ENCODE peak calls at places on chromosome 15, in four cellular contexts. One of them, this sample, is unnamed.

GRCh38 chr15:73677146-73677607 is 7.0 kb upstream of the CD276 start:
- DNase-seq in GM12865: peak
- DNase-seq in neural crest cell: peak
- DNase-seq in fibroblast of pulmonary artery: peak
- DNase-seq in this sample: peak

GRCh38 chr15:73305331-73306211 is 63.2 kb downstream of the HCN4 start:
- DNase-seq in neural crest cell: peak
- DNase-seq in fibroblast of pulmonary artery: peak
- DNase-seq in GM12865: peak
- DNase-seq in this sample: peak

GRCh38 chr15:51244366-51244977 is 93.9 kb downstream of the CYP19A1 start:
- DNase-seq in GM12865: peak
- DNase-seq in fibroblast of pulmonary artery: peak
- DNase-seq in neural crest cell: no peak
- DNase-seq in this sample: peak

GRCh38 chr15:52805351-52806283 is 15.5 kb upstream of the ONECUT1 start:
- DNase-seq in GM12865: no peak
- DNase-seq in neural crest cell: no peak
- DNase-seq in fibroblast of pulmonary artery: no peak
- DNase-seq in this sample: peak

GRCh38 chr15:40060241-40060961 is 21.4 kb upstream of the SRP14 start:
- DNase-seq in fibroblast of pulmonary artery: no peak
- DNase-seq in neural crest cell: no peak
- DNase-seq in GM12865: no peak
- DNase-seq in this sample: no peak

GRCh38 chr15:48683991-48684765 is 38.7 kb upstream of the FBN1 start:
- DNase-seq in neural crest cell: no peak
- DNase-seq in GM12865: no peak
- DNase-seq in fibroblast of pulmonary artery: no peak
- DNase-seq in this sample: no peak

GRCh38 chr15:51602484-51602883 is 20.1 kb downstream of the DMXL2 start:
- DNase-seq in GM12865: no peak
- DNase-seq in fibroblast of pulmonary artery: no peak
- DNase-seq in neural crest cell: no peak
- DNase-seq in this sample: no peak

GRCh38 chr15:52295421-52295991 is at the start of gene MYO5C:
- DNase-seq in GM12865: no peak
- DNase-seq in neural crest cell: peak
- DNase-seq in fibroblast of pulmonary artery: peak
- DNase-seq in this sample: no peak

GRCh38 chr15:22786868-22787698 is 639 bp downstream of the NIPA1 start:
- DNase-seq in GM12865: peak
- DNase-seq in neural crest cell: peak
- DNase-seq in fibroblast of pulmonary artery: peak
- DNase-seq in this sample: peak

GRCh38 chr15:66178531-66178910 is 75.0 kb downstream of the MEGF11 start:
- DNase-seq in GM12865: no peak
- DNase-seq in neural crest cell: no peak
- DNase-seq in fibroblast of pulmonary artery: no peak
- DNase-seq in this sample: no peak

GRCh38 chr15:80160570-80161156 is 7.9 kb downstream of the FAH start:
- DNase-seq in neural crest cell: no peak
- DNase-seq in fibroblast of pulmonary artery: peak
- DNase-seq in GM12865: peak
- DNase-seq in this sample: peak

GRCh38 chr15:38671675-38672141 is 107.1 kb upstream of the RASGRP1 start:
- DNase-seq in fibroblast of pulmonary artery: no peak
- DNase-seq in GM12865: peak
- DNase-seq in neural crest cell: no peak
- DNase-seq in this sample: no peak

GRCh38 chr15:56293495-56294292 is 50.0 kb upstream of the RFX7 start:
- DNase-seq in GM12865: peak
- DNase-seq in fibroblast of pulmonary artery: no peak
- DNase-seq in neural crest cell: no peak
- DNase-seq in this sample: no peak

GRCh38 chr15:84598250-84598649 is 2.6 kb upstream of the ZSCAN2 start:
- DNase-seq in GM12865: peak
- DNase-seq in fibroblast of pulmonary artery: no peak
- DNase-seq in neural crest cell: no peak
- DNase-seq in this sample: peak

GRCh38 chr15:42691770-42692169 is 45.2 kb downstream of the CDAN1 start:
- DNase-seq in neural crest cell: no peak
- DNase-seq in fibroblast of pulmonary artery: no peak
- DNase-seq in GM12865: no peak
- DNase-seq in this sample: no peak

GRCh38 chr15:85118581-85118980 is 136.9 kb downstream of the PDE8A start:
- DNase-seq in GM12865: no peak
- DNase-seq in neural crest cell: no peak
- DNase-seq in fibroblast of pulmonary artery: no peak
- DNase-seq in this sample: no peak

GRCh38 chr15:33458421-33458820 is 147.7 kb downstream of the RYR3 start:
- DNase-seq in fibroblast of pulmonary artery: no peak
- DNase-seq in neural crest cell: no peak
- DNase-seq in GM12865: no peak
- DNase-seq in this sample: no peak

GRCh38 chr15:34335176-34335575 is 2.4 kb downstream of the SLC12A6 start:
- DNase-seq in neural crest cell: no peak
- DNase-seq in GM12865: peak
- DNase-seq in fibroblast of pulmonary artery: peak
- DNase-seq in this sample: no peak

GRCh38 chr15:31457631-31458526 is 131.2 kb downstream of the KLF13 start:
- DNase-seq in neural crest cell: no peak
- DNase-seq in GM12865: no peak
- DNase-seq in fibroblast of pulmonary artery: peak
- DNase-seq in this sample: no peak

GRCh38 chr15:52912172-52912571 is 122.0 kb upstream of the ONECUT1 start:
- DNase-seq in neural crest cell: no peak
- DNase-seq in fibroblast of pulmonary artery: no peak
- DNase-seq in GM12865: no peak
- DNase-seq in this sample: no peak

GRCh38 chr15:65365229-65365628 is 12.6 kb downstream of the IGDCC3 start:
- DNase-seq in GM12865: no peak
- DNase-seq in neural crest cell: no peak
- DNase-seq in fibroblast of pulmonary artery: no peak
- DNase-seq in this sample: no peak

GRCh38 chr15:75368689-75369239 is 357 bp upstream of the MAN2C1 start:
- DNase-seq in neural crest cell: no peak
- DNase-seq in fibroblast of pulmonary artery: no peak
- DNase-seq in GM12865: peak
- DNase-seq in this sample: peak

GRCh38 chr15:101123222-101123910 is 128.5 kb downstream of the CHSY1 start:
- DNase-seq in neural crest cell: no peak
- DNase-seq in GM12865: no peak
- DNase-seq in fibroblast of pulmonary artery: peak
- DNase-seq in this sample: no peak

GRCh38 chr15:62059108-62059817 is 984 bp downstream of the VPS13C start:
- DNase-seq in neural crest cell: no peak
- DNase-seq in GM12865: peak
- DNase-seq in fibroblast of pulmonary artery: peak
- DNase-seq in this sample: no peak

GRCh38 chr15:62059818-62060115 is 480 bp downstream of the VPS13C start:
- DNase-seq in neural crest cell: peak
- DNase-seq in GM12865: peak
- DNase-seq in fibroblast of pulmonary artery: peak
- DNase-seq in this sample: peak

GRCh38 chr15:62060896-62061280 is 641 bp upstream of the VPS13C start:
- DNase-seq in neural crest cell: no peak
- DNase-seq in GM12865: no peak
- DNase-seq in fibroblast of pulmonary artery: no peak
- DNase-seq in this sample: no peak

GRCh38 chr15:62058327-62059028 is 1.8 kb downstream of the VPS13C start:
- DNase-seq in GM12865: no peak
- DNase-seq in fibroblast of pulmonary artery: no peak
- DNase-seq in neural crest cell: no peak
- DNase-seq in this sample: no peak

DNA sequence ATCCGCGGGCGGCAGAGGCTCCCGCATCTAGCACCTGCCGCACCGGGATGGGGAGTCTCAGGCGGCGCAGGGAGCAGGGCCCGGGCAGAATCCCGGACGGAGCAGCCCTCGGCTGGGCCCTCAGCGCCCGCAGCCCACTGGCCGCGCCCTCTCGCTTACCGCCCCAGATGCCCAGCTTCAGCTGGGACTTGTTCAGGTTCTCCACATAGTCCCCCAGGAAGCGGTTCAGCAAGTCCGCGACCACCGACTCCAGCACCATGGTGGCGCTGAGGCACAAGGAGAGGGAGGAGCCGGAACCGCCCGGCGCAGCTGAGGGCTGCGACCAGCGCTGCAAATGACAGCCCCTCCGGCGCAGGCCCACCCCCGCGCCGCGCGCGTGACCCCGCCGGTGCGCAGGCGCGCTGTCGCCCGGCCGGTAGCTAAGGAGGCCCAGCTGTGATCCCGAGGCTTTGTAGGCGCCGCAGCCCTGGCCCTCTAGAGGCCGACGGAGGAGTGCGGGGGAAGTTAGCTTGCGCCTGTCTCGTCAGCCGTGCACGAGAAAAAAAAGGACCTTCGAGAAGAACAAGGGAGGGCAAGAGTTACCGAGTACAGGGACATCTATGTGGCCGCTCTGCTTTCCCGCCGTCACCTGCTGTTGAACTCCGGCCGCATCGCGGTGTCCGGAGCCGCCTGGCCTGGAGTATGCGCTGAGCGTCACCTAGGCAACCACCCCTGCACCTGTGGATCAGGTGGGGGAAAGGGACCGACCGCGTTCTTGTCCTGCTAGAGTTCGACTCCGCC is at the start of gene VPS13C:
- DNase-seq in GM12865: peak
- DNase-seq in fibroblast of pulmonary artery: peak
- DNase-seq in neural crest cell: peak
- DNase-seq in this sample: peak
- TF ChIP-seq CTCF in GM12865: peak
- TF ChIP-seq CTCF in fibroblast of pulmonary artery: peak
- TF ChIP-seq CTCF in neural crest cell: peak
- TF ChIP-seq CTCF in this sample: peak

GRCh38 chr15:83066761-83067637 is at the start of gene BTBD1:
- DNase-seq in fibroblast of pulmonary artery: peak
- DNase-seq in GM12865: peak
- DNase-seq in neural crest cell: peak
- DNase-seq in this sample: peak
- TF ChIP-seq CTCF in fibroblast of pulmonary artery: peak
- TF ChIP-seq CTCF in GM12865: no peak
- TF ChIP-seq CTCF in neural crest cell: peak
- TF ChIP-seq CTCF in this sample: peak

GRCh38 chr15:98226149-98226548 is 265.6 kb downstream of the ARRDC4 start:
- DNase-seq in GM12865: no peak
- DNase-seq in fibroblast of pulmonary artery: no peak
- DNase-seq in neural crest cell: no peak
- DNase-seq in this sample: no peak

GRCh38 chr15:98221577-98221976 is 261.1 kb downstream of the ARRDC4 start:
- DNase-seq in neural crest cell: no peak
- DNase-seq in GM12865: no peak
- DNase-seq in fibroblast of pulmonary artery: no peak
- DNase-seq in this sample: no peak

GRCh38 chr15:98217356-98217755 is 256.9 kb downstream of the ARRDC4 start:
- DNase-seq in GM12865: no peak
- DNase-seq in neural crest cell: no peak
- DNase-seq in fibroblast of pulmonary artery: no peak
- DNase-seq in this sample: no peak

GRCh38 chr15:98216166-98216565 is 255.7 kb downstream of the ARRDC4 start:
- DNase-seq in fibroblast of pulmonary artery: no peak
- DNase-seq in GM12865: no peak
- DNase-seq in neural crest cell: no peak
- DNase-seq in this sample: no peak

DNA sequence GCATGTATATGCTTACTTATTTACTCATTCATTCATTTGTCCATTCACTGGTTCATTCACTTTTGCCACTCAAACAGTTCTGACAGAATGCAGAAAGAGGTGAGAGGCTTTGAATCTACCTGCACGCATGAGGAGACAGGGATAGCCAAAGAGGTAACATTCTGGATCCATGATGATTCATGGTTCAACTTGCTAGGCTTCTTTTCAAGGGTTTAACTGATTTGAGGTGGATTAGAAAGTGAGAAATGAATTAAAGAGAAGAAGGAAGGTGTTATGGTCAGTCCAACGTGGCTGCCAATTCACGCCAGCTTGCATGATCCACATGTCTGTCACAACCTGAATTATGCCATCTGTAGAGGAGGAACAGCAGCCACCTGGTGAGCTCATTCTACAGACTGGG is 260.6 kb downstream of the ARRDC4 start:
- DNase-seq in GM12865: no peak
- DNase-seq in neural crest cell: no peak
- DNase-seq in fibroblast of pulmonary artery: no peak
- DNase-seq in this sample: no peak
- TF ChIP-seq CTCF in GM12865: no peak
- TF ChIP-seq CTCF in neural crest cell: no peak
- TF ChIP-seq CTCF in fibroblast of pulmonary artery: no peak
- TF ChIP-seq CTCF in this sample: no peak

GRCh38 chr15:76866716-76867321 is 38.3 kb downstream of the SCAPER start:
- DNase-seq in neural crest cell: peak
- DNase-seq in fibroblast of pulmonary artery: peak
- DNase-seq in GM12865: peak
- DNase-seq in this sample: peak
- TF ChIP-seq CTCF in neural crest cell: peak
- TF ChIP-seq CTCF in fibroblast of pulmonary artery: peak
- TF ChIP-seq CTCF in GM12865: peak
- TF ChIP-seq CTCF in this sample: peak

GRCh38 chr15:90547545-90547944 is 17.8 kb downstream of the CRTC3 start:
- DNase-seq in GM12865: no peak
- DNase-seq in fibroblast of pulmonary artery: no peak
- DNase-seq in neural crest cell: no peak
- DNase-seq in this sample: no peak

GRCh38 chr15:90550919-90551318 is 21.2 kb downstream of the CRTC3 start:
- DNase-seq in GM12865: peak
- DNase-seq in fibroblast of pulmonary artery: no peak
- DNase-seq in neural crest cell: no peak
- DNase-seq in this sample: peak

GRCh38 chr15:90540768-90541167 is 11.0 kb downstream of the CRTC3 start:
- DNase-seq in GM12865: no peak
- DNase-seq in fibroblast of pulmonary artery: no peak
- DNase-seq in neural crest cell: no peak
- DNase-seq in this sample: no peak

GRCh38 chr15:90539789-90540188 is 10.1 kb downstream of the CRTC3 start:
- DNase-seq in fibroblast of pulmonary artery: no peak
- DNase-seq in GM12865: no peak
- DNase-seq in neural crest cell: no peak
- DNase-seq in this sample: no peak

DNA sequence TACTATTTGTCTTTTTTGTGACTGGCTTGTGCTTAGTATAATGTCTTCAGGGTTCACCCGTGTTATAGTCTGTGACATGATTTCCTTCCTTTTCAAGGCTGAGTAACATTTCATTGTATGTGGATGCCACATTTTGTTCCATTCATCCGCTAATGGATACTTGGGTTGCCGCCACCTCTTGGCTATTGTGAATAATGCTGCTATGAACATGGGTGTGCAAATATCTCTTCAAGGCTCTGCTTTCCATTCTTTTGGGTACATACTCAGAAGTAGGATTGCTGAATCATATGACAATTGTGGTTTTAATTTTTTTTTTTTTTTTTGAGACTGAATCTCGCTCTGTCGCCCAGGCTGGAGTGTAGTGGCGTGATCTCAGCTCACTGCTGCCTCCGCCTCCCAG is 15.4 kb downstream of the CRTC3 start:
- DNase-seq in neural crest cell: no peak
- DNase-seq in fibroblast of pulmonary artery: no peak
- DNase-seq in GM12865: no peak
- DNase-seq in this sample: no peak
- TF ChIP-seq CTCF in neural crest cell: no peak
- TF ChIP-seq CTCF in fibroblast of pulmonary artery: no peak
- TF ChIP-seq CTCF in GM12865: no peak
- TF ChIP-seq CTCF in this sample: no peak

GRCh38 chr15:71802770-71803169 is 7.6 kb upstream of the NR2E3 start:
- DNase-seq in fibroblast of pulmonary artery: no peak
- DNase-seq in neural crest cell: no peak
- DNase-seq in GM12865: peak
- DNase-seq in this sample: peak
- TF ChIP-seq CTCF in fibroblast of pulmonary artery: peak
- TF ChIP-seq CTCF in neural crest cell: peak
- TF ChIP-seq CTCF in GM12865: peak
- TF ChIP-seq CTCF in this sample: peak